ENCODE peak calls at places on chromosomes 1 and 21, in eight cellular contexts. J is IMR-90, M is GM23338, B is mesendoderm, S is GM12878, L is neural progenitor cell, Z is PC-3, Y is SK-N-SH. U is an unnamed sample. For H3K4me1, the result is how much of the 10 kb centered on the place peaks cover.

GRCh38 chr1:223683586-223684487 is 18.3 kb upstream of the CAPN8 start:
- DNase-seq in J (peak), M (peak), S (no peak), B (peak), Z (peak), Y (peak), L (peak), U (peak)

GRCh38 chr1:16393255-16394177 is 26.5 kb downstream of the SZRD1 start:
- DNase-seq in Z (no peak), J (no peak), L (no peak), Y (no peak), B (no peak), M (no peak), S (no peak), U (no peak)

GRCh38 chr1:59776960-59777852 is 37.5 kb upstream of the HOOK1 start:
- DNase-seq in L (no peak), M (peak), Z (no peak), J (peak), B (peak), Y (no peak), S (no peak), U (no peak)

GRCh38 chr1:160373696-160374095 is 6.8 kb downstream of the NHLH1 start:
- DNase-seq in B (no peak), M (no peak), J (peak), Y (no peak), S (no peak), L (peak), Z (no peak), U (peak)

GRCh38 chr1:36273024-36273423 is 33.1 kb upstream of the SH3D21 start:
- DNase-seq in B (no peak), Z (no peak), S (no peak), L (no peak), Y (no peak), J (no peak), M (no peak), U (no peak)

GRCh38 chr1:211738709-211739301 is 63.4 kb upstream of the NEK2 start:
- DNase-seq in Z (peak), M (no peak), B (no peak), L (no peak), Y (no peak), J (peak), S (no peak), U (no peak)

GRCh38 chr21:15221799-15222386 is 157.1 kb upstream of the NRIP1 start:
- DNase-seq in M (peak), L (peak), Y (no peak), B (peak), S (no peak), Z (peak), J (peak), U (no peak)

GRCh38 chr21:44785620-44786344 is 15.8 kb downstream of the UBE2G2 start:
- DNase-seq in M (no peak), B (no peak), Y (no peak), L (no peak), J (peak), S (no peak), Z (peak), U (no peak)

GRCh38 chr1:155186955-155187891 is 13.6 kb downstream of the TRIM46 start:
- DNase-seq in J (no peak), Y (no peak), B (no peak), L (no peak), M (peak), Z (no peak), S (no peak), U (no peak)

GRCh38 chr1:224784606-224785328 is 144.7 kb upstream of the DNAH14 start:
- DNase-seq in B (no peak), J (peak), L (no peak), Y (no peak), S (no peak), Z (peak), M (no peak), U (no peak)

GRCh38 chr1:198932351-198932991 is 293.6 kb downstream of the PTPRC start:
- DNase-seq in J (peak), L (no peak), B (no peak), S (no peak), Y (no peak), Z (peak), M (peak), U (peak)

GRCh38 chr1:202923533-202923932 is 3.5 kb downstream of the KLHL12 start:
- DNase-seq in B (no peak), L (no peak), Y (no peak), S (no peak), M (no peak), Z (peak), J (no peak), U (no peak)

GRCh38 chr21:32534113-32534512 is 51.2 kb downstream of the TCP10L start:
- DNase-seq in M (no peak), Y (no peak), S (no peak), B (no peak), J (no peak), Z (no peak), L (no peak), U (no peak)

GRCh38 chr1:236067854-236068454 is 3.1 kb upstream of the NID1 start:
- DNase-seq in B (no peak), L (no peak), Y (no peak), S (no peak), Z (no peak), M (no peak), J (peak), U (no peak)

GRCh38 chr1:62466982-62467532 is 30.2 kb downstream of the USP1 start:
- DNase-seq in S (no peak), Z (no peak), Y (no peak), J (peak), M (no peak), B (no peak), L (no peak), U (no peak)

GRCh38 chr1:228308628-228309547 is 97.7 kb downstream of the TRIM11 start:
- DNase-seq in Y (peak), J (no peak), B (peak), L (no peak), M (peak), S (no peak), Z (peak), U (peak)

GRCh38 chr1:219529116-219529515 is 83.8 kb downstream of the ZC3H11B start:
- DNase-seq in Z (no peak), L (peak), J (no peak), B (peak), S (no peak), M (peak), Y (no peak), U (no peak)

GRCh38 chr1:204870165-204870912 is at the start of gene NFASC:
- DNase-seq in Z (no peak), J (no peak), Y (no peak), M (no peak), L (no peak), S (no peak), B (no peak), U (no peak)

GRCh38 chr1:43873851-43874250 is 59.8 kb upstream of the ARTN start:
- DNase-seq in L (no peak), Z (no peak), J (no peak), M (no peak), S (no peak), B (no peak), Y (no peak), U (no peak)

GRCh38 chr1:170122366-170122765 is 23.4 kb upstream of the NTMT2 start:
- DNase-seq in M (no peak), Z (no peak), S (no peak), J (no peak), Y (no peak), L (no peak), B (no peak), U (no peak)
- H3K4me3 ChIP-seq in M (no peak), Z (no peak), S (no peak), J (no peak), Y (no peak), L (no peak), B (no peak), U (no peak)

GRCh38 chr1:214491468-214492120 is 59.8 kb downstream of the PTPN14 start:
- DNase-seq in L (no peak), Y (no peak), J (no peak), Z (no peak), B (peak), S (no peak), M (no peak), U (peak)
- H3K4me1 ChIP-seq in L (under half), Y (under half), J (under half), Z (under half), B (under half), S (under half), M (under half), U (under half)

GRCh38 chr1:67094191-67094590 is 40.2 kb upstream of the SLC35D1 start:
- DNase-seq in S (no peak), Z (no peak), M (no peak), Y (no peak), L (no peak), J (no peak), B (no peak), U (no peak)
- H3K4me2 ChIP-seq in S (no peak), Z (no peak), M (no peak), Y (no peak), L (no peak), J (no peak), B (no peak), U (no peak)

GRCh38 chr1:14659913-14660312 is 61.4 kb downstream of the KAZN start:
- DNase-seq in S (no peak), Y (peak), M (no peak), L (peak), Z (no peak), J (no peak), B (no peak), U (no peak)
- H3K4me3 ChIP-seq in S (no peak), Y (no peak), M (no peak), L (no peak), Z (no peak), J (no peak), B (no peak), U (no peak)

GRCh38 chr1:27522148-27522859 is 32.3 kb upstream of the WASF2 start:
- DNase-seq in S (no peak), Z (peak), L (no peak), Y (no peak), B (no peak), M (no peak), J (no peak), U (no peak)

GRCh38 chr1:27525296-27526271 is 35.6 kb upstream of the WASF2 start:
- DNase-seq in S (peak), J (peak), Y (no peak), M (peak), B (peak), L (peak), Z (no peak), U (peak)

GRCh38 chr1:27521336-27522147 is 31.6 kb upstream of the WASF2 start:
- DNase-seq in J (no peak), L (no peak), S (no peak), Y (no peak), B (no peak), Z (no peak), M (no peak), U (no peak)

GRCh38 chr1:27522860-27523665 is 33.1 kb upstream of the WASF2 start:
- DNase-seq in M (peak), B (peak), S (no peak), J (no peak), Z (peak), Y (no peak), L (peak), U (peak)

GRCh38 chr1:27523666-27524020 is 33.7 kb upstream of the WASF2 start:
- DNase-seq in S (no peak), Z (no peak), Y (no peak), M (no peak), J (no peak), L (no peak), B (no peak), U (no peak)
- H3K4me1 ChIP-seq in S (under half), Z (under half), Y (half or more), M (under half), J (under half), L (half or more), B (under half), U (under half)

DNA sequence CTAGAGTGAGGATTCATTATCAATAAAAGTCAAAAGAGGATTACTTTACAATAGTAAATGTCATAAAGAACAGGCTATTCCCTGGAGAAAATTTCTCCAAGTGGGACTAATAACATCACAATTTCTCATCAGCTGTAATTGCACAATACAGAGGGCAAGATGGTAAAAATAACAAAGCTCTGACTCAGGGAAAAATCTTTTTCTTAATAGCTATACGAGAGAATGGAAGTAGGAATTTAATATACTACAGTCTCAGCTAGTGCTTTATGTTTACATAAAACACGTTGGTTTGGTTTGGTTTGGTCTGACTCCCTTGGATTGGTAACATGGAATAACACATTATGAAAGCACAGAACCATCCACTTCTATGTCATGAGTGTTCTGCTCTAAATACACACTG is 397.6 kb downstream of the LRRIQ3 start:
- DNase-seq in Y (no peak), B (no peak), M (no peak), L (no peak), Z (peak), S (no peak), J (no peak), U (no peak)
- H3K4me2 ChIP-seq in Y (no peak), B (no peak), M (no peak), L (no peak), Z (peak), S (no peak), J (no peak), U (no peak)

GRCh38 chr1:118970451-118970850 is 17.7 kb downstream of the TBX15 start:
- DNase-seq in Z (no peak), S (no peak), M (no peak), B (no peak), L (no peak), Y (no peak), J (no peak), U (no peak)
- H3K4me3 ChIP-seq in Z (no peak), S (no peak), M (no peak), B (no peak), L (no peak), Y (no peak), J (no peak), U (no peak)

GRCh38 chr1:109396513-109396839 is 1.2 kb downstream of the SORT1 start:
- DNase-seq in B (no peak), J (no peak), L (no peak), S (no peak), M (no peak), Y (no peak), Z (no peak), U (no peak)
- H3K4me1 ChIP-seq in B (under half), J (under half), L (under half), S (under half), M (under half), Y (under half), Z (under half), U (under half)

GRCh38 chr1:23118957-23119792 is 49.5 kb downstream of the LUZP1 start:
- DNase-seq in Y (no peak), L (no peak), J (peak), B (no peak), M (no peak), Z (no peak), S (no peak), U (no peak)
- H3K4me2 ChIP-seq in Y (peak), L (no peak), J (peak), B (no peak), M (no peak), Z (no peak), S (peak), U (no peak)

DNA sequence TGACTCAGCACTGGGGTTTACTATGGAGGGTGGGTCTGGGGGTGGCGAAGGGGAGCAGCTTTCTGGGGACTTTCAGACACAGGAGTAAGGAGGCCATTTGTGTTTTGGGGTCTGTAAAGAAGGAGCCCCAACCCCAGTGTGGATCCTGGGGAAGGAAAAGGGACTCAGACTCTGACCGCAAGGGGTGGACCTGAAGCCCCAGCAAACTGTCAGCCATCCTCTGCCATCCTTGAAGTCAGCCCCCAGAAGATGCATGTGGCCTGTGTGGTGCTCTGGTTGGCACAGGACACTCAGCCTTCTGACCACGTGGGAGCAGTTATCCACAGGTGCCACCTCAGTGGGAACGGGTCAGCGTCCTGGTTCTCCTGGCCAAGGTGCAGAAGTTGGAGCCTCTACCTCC is 26.0 kb upstream of the EPS8L3 start:
- DNase-seq in Z (no peak), B (no peak), S (no peak), Y (peak), M (no peak), L (no peak), J (no peak), U (no peak)
- H3K4me3 ChIP-seq in Z (no peak), B (no peak), S (no peak), Y (no peak), M (no peak), L (no peak), J (no peak), U (no peak)

U was measured in Karpas-422.